ENCODE peak calls at places on chromosomes 7 and 10, in seven cellular contexts. One of them, this sample, is unnamed.

GRCh38 chr7:66748791-66749190 is 8.3 kb downstream of the RABGEF1 start:
- DNase-seq in fibroblast of pulmonary artery: no peak
- DNase-seq in EH: peak
- DNase-seq in bronchial epithelial cell: no peak
- DNase-seq in HCT116: no peak
- DNase-seq in right cardiac atrium: peak
- DNase-seq in activated T-helper 1 cell treated with anti-CD3 and anti-CD28 coated beads, Interleukin-12 subunit alpha, Interleukin-12 subunit beta, Interleukin-2, Interleukin-4 antibody, amounts not matched to agents 30 ng/mL and 10 ng/mL and 1 ng/mL, durations not matched to agents 14 hours and 24 hours and 36 hours: no peak
- DNase-seq in this sample: no peak

GRCh38 chr7:100353685-100354330 is 4.1 kb upstream of the PILRB start:
- DNase-seq in right cardiac atrium: no peak
- DNase-seq in activated T-helper 1 cell treated with anti-CD3 and anti-CD28 coated beads, Interleukin-12 subunit alpha, Interleukin-12 subunit beta, Interleukin-2, Interleukin-4 antibody, amounts not matched to agents 30 ng/mL and 10 ng/mL and 1 ng/mL, durations not matched to agents 14 hours and 24 hours and 36 hours: no peak
- DNase-seq in bronchial epithelial cell: no peak
- DNase-seq in fibroblast of pulmonary artery: no peak
- DNase-seq in EH: no peak
- DNase-seq in HCT116: no peak
- DNase-seq in this sample: no peak

GRCh38 chr7:157058701-157059100 is 48.2 kb upstream of the MNX1 start:
- DNase-seq in fibroblast of pulmonary artery: no peak
- DNase-seq in HCT116: no peak
- DNase-seq in EH: no peak
- DNase-seq in right cardiac atrium: no peak
- DNase-seq in bronchial epithelial cell: no peak
- DNase-seq in activated T-helper 1 cell treated with anti-CD3 and anti-CD28 coated beads, Interleukin-12 subunit alpha, Interleukin-12 subunit beta, Interleukin-2, Interleukin-4 antibody, amounts not matched to agents 30 ng/mL and 10 ng/mL and 1 ng/mL, durations not matched to agents 14 hours and 24 hours and 36 hours: no peak
- DNase-seq in this sample: no peak

GRCh38 chr10:78231930-78232329 is 198.3 kb downstream of the RPS24 start:
- DNase-seq in HCT116: no peak
- DNase-seq in EH: peak
- DNase-seq in bronchial epithelial cell: no peak
- DNase-seq in activated T-helper 1 cell treated with anti-CD3 and anti-CD28 coated beads, Interleukin-12 subunit alpha, Interleukin-12 subunit beta, Interleukin-2, Interleukin-4 antibody, amounts not matched to agents 30 ng/mL and 10 ng/mL and 1 ng/mL, durations not matched to agents 14 hours and 24 hours and 36 hours: no peak
- DNase-seq in fibroblast of pulmonary artery: peak
- DNase-seq in right cardiac atrium: no peak
- DNase-seq in this sample: no peak

GRCh38 chr7:117951711-117952280 is 78.6 kb upstream of the CTTNBP2 start:
- DNase-seq in right cardiac atrium: no peak
- DNase-seq in fibroblast of pulmonary artery: no peak
- DNase-seq in bronchial epithelial cell: peak
- DNase-seq in HCT116: no peak
- DNase-seq in EH: no peak
- DNase-seq in activated T-helper 1 cell treated with anti-CD3 and anti-CD28 coated beads, Interleukin-12 subunit alpha, Interleukin-12 subunit beta, Interleukin-2, Interleukin-4 antibody, amounts not matched to agents 30 ng/mL and 10 ng/mL and 1 ng/mL, durations not matched to agents 14 hours and 24 hours and 36 hours: no peak
- DNase-seq in this sample: no peak

GRCh38 chr7:139118234-139118802 is 8.8 kb upstream of the ZC3HAV1 start:
- DNase-seq in activated T-helper 1 cell treated with anti-CD3 and anti-CD28 coated beads, Interleukin-12 subunit alpha, Interleukin-12 subunit beta, Interleukin-2, Interleukin-4 antibody, amounts not matched to agents 30 ng/mL and 10 ng/mL and 1 ng/mL, durations not matched to agents 14 hours and 24 hours and 36 hours: no peak
- DNase-seq in HCT116: peak
- DNase-seq in bronchial epithelial cell: peak
- DNase-seq in right cardiac atrium: no peak
- DNase-seq in fibroblast of pulmonary artery: peak
- DNase-seq in EH: peak
- DNase-seq in this sample: peak

GRCh38 chr7:15686209-15686956 is at the start of gene MEOX2:
- DNase-seq in activated T-helper 1 cell treated with anti-CD3 and anti-CD28 coated beads, Interleukin-12 subunit alpha, Interleukin-12 subunit beta, Interleukin-2, Interleukin-4 antibody, amounts not matched to agents 30 ng/mL and 10 ng/mL and 1 ng/mL, durations not matched to agents 14 hours and 24 hours and 36 hours: no peak
- DNase-seq in fibroblast of pulmonary artery: peak
- DNase-seq in bronchial epithelial cell: no peak
- DNase-seq in right cardiac atrium: peak
- DNase-seq in HCT116: no peak
- DNase-seq in EH: peak
- DNase-seq in this sample: peak

GRCh38 chr7:50184266-50184665 is 91.2 kb upstream of the ZPBP start:
- DNase-seq in EH: no peak
- DNase-seq in right cardiac atrium: no peak
- DNase-seq in activated T-helper 1 cell treated with anti-CD3 and anti-CD28 coated beads, Interleukin-12 subunit alpha, Interleukin-12 subunit beta, Interleukin-2, Interleukin-4 antibody, amounts not matched to agents 30 ng/mL and 10 ng/mL and 1 ng/mL, durations not matched to agents 14 hours and 24 hours and 36 hours: no peak
- DNase-seq in bronchial epithelial cell: no peak
- DNase-seq in fibroblast of pulmonary artery: no peak
- DNase-seq in HCT116: no peak
- DNase-seq in this sample: no peak

GRCh38 chr7:133815677-133816210 is 311.4 kb upstream of the LRGUK start:
- DNase-seq in EH: peak
- DNase-seq in right cardiac atrium: no peak
- DNase-seq in HCT116: no peak
- DNase-seq in bronchial epithelial cell: peak
- DNase-seq in activated T-helper 1 cell treated with anti-CD3 and anti-CD28 coated beads, Interleukin-12 subunit alpha, Interleukin-12 subunit beta, Interleukin-2, Interleukin-4 antibody, amounts not matched to agents 30 ng/mL and 10 ng/mL and 1 ng/mL, durations not matched to agents 14 hours and 24 hours and 36 hours: no peak
- DNase-seq in fibroblast of pulmonary artery: no peak
- DNase-seq in this sample: no peak

GRCh38 chr7:50497968-50498367 is 47.8 kb upstream of the FIGNL1 start:
- DNase-seq in HCT116: no peak
- DNase-seq in bronchial epithelial cell: no peak
- DNase-seq in EH: peak
- DNase-seq in activated T-helper 1 cell treated with anti-CD3 and anti-CD28 coated beads, Interleukin-12 subunit alpha, Interleukin-12 subunit beta, Interleukin-2, Interleukin-4 antibody, amounts not matched to agents 30 ng/mL and 10 ng/mL and 1 ng/mL, durations not matched to agents 14 hours and 24 hours and 36 hours: no peak
- DNase-seq in fibroblast of pulmonary artery: peak
- DNase-seq in right cardiac atrium: no peak
- DNase-seq in this sample: no peak

GRCh38 chr7:73850781-73851207 is 8.5 kb upstream of the METTL27 start:
- DNase-seq in EH: peak
- DNase-seq in right cardiac atrium: no peak
- DNase-seq in activated T-helper 1 cell treated with anti-CD3 and anti-CD28 coated beads, Interleukin-12 subunit alpha, Interleukin-12 subunit beta, Interleukin-2, Interleukin-4 antibody, amounts not matched to agents 30 ng/mL and 10 ng/mL and 1 ng/mL, durations not matched to agents 14 hours and 24 hours and 36 hours: no peak
- DNase-seq in bronchial epithelial cell: peak
- DNase-seq in HCT116: peak
- DNase-seq in fibroblast of pulmonary artery: peak
- DNase-seq in this sample: peak

GRCh38 chr10:124221356-124222297 is 128.2 kb upstream of the CHST15 start:
- DNase-seq in HCT116: no peak
- DNase-seq in right cardiac atrium: no peak
- DNase-seq in bronchial epithelial cell: peak
- DNase-seq in fibroblast of pulmonary artery: peak
- DNase-seq in activated T-helper 1 cell treated with anti-CD3 and anti-CD28 coated beads, Interleukin-12 subunit alpha, Interleukin-12 subunit beta, Interleukin-2, Interleukin-4 antibody, amounts not matched to agents 30 ng/mL and 10 ng/mL and 1 ng/mL, durations not matched to agents 14 hours and 24 hours and 36 hours: no peak
- DNase-seq in EH: peak
- DNase-seq in this sample: peak

GRCh38 chr10:12241810-12242529 is 46.0 kb downstream of the CDC123 start:
- DNase-seq in bronchial epithelial cell: peak
- DNase-seq in EH: no peak
- DNase-seq in HCT116: no peak
- DNase-seq in right cardiac atrium: peak
- DNase-seq in activated T-helper 1 cell treated with anti-CD3 and anti-CD28 coated beads, Interleukin-12 subunit alpha, Interleukin-12 subunit beta, Interleukin-2, Interleukin-4 antibody, amounts not matched to agents 30 ng/mL and 10 ng/mL and 1 ng/mL, durations not matched to agents 14 hours and 24 hours and 36 hours: no peak
- DNase-seq in fibroblast of pulmonary artery: peak
- DNase-seq in this sample: peak

GRCh38 chr10:79201706-79202105 is 132.9 kb downstream of the ZMIZ1 start:
- DNase-seq in bronchial epithelial cell: no peak
- DNase-seq in HCT116: no peak
- DNase-seq in right cardiac atrium: no peak
- DNase-seq in fibroblast of pulmonary artery: no peak
- DNase-seq in activated T-helper 1 cell treated with anti-CD3 and anti-CD28 coated beads, Interleukin-12 subunit alpha, Interleukin-12 subunit beta, Interleukin-2, Interleukin-4 antibody, amounts not matched to agents 30 ng/mL and 10 ng/mL and 1 ng/mL, durations not matched to agents 14 hours and 24 hours and 36 hours: no peak
- DNase-seq in EH: no peak
- DNase-seq in this sample: no peak

GRCh38 chr7:30225863-30226361 is 58.5 kb upstream of the ZNRF2 start:
- DNase-seq in fibroblast of pulmonary artery: peak
- DNase-seq in bronchial epithelial cell: peak
- DNase-seq in right cardiac atrium: peak
- DNase-seq in activated T-helper 1 cell treated with anti-CD3 and anti-CD28 coated beads, Interleukin-12 subunit alpha, Interleukin-12 subunit beta, Interleukin-2, Interleukin-4 antibody, amounts not matched to agents 30 ng/mL and 10 ng/mL and 1 ng/mL, durations not matched to agents 14 hours and 24 hours and 36 hours: no peak
- DNase-seq in EH: peak
- DNase-seq in HCT116: peak
- DNase-seq in this sample: peak